ENCODE peak calls at places on chromosomes 13 and 19, in eight cellular contexts. One of them, this sample, is unnamed.

GRCh38 chr19:56477429-56478338 is 539 bp upstream of the ZNF667 start:
- DNase-seq in body of pancreas: peak
- DNase-seq in tibial nerve: peak
- DNase-seq in Peyer's patch: peak
- DNase-seq in breast epithelium: peak
- DNase-seq in NB4: no peak
- DNase-seq in testis: peak
- DNase-seq in uterus: peak
- DNase-seq in this sample: peak

GRCh38 chr19:47754206-47755064 is 9.1 kb downstream of the NOP53 start:
- DNase-seq in body of pancreas: no peak
- DNase-seq in tibial nerve: no peak
- DNase-seq in Peyer's patch: no peak
- DNase-seq in breast epithelium: no peak
- DNase-seq in NB4: no peak
- DNase-seq in testis: no peak
- DNase-seq in uterus: no peak
- DNase-seq in this sample: no peak

GRCh38 chr19:47228168-47228936 is 2.6 kb downstream of the BBC3 start:
- DNase-seq in body of pancreas: peak
- DNase-seq in tibial nerve: no peak
- DNase-seq in Peyer's patch: peak
- DNase-seq in breast epithelium: peak
- DNase-seq in NB4: peak
- DNase-seq in testis: peak
- DNase-seq in uterus: peak
- DNase-seq in this sample: peak

GRCh38 chr13:26695360-26695705 is 65.3 kb downstream of the GPR12 start:
- DNase-seq in body of pancreas: no peak
- DNase-seq in tibial nerve: no peak
- DNase-seq in Peyer's patch: no peak
- DNase-seq in breast epithelium: no peak
- DNase-seq in NB4: no peak
- DNase-seq in testis: no peak
- DNase-seq in uterus: no peak
- DNase-seq in this sample: no peak

GRCh38 chr13:59689057-59689456 is 474.7 kb downstream of the DIAPH3 start:
- DNase-seq in body of pancreas: no peak
- DNase-seq in tibial nerve: no peak
- DNase-seq in Peyer's patch: no peak
- DNase-seq in breast epithelium: no peak
- DNase-seq in NB4: no peak
- DNase-seq in testis: no peak
- DNase-seq in uterus: no peak
- DNase-seq in this sample: no peak

GRCh38 chr19:33900817-33901216 is 104.1 kb downstream of the KCTD15 start:
- DNase-seq in body of pancreas: peak
- DNase-seq in tibial nerve: no peak
- DNase-seq in Peyer's patch: no peak
- DNase-seq in breast epithelium: no peak
- DNase-seq in NB4: no peak
- DNase-seq in testis: no peak
- DNase-seq in uterus: no peak
- DNase-seq in this sample: no peak

GRCh38 chr13:71864981-71865857 is 1.8 kb downstream of the DACH1 start:
- DNase-seq in body of pancreas: peak
- DNase-seq in tibial nerve: no peak
- DNase-seq in Peyer's patch: peak
- DNase-seq in breast epithelium: peak
- DNase-seq in NB4: peak
- DNase-seq in testis: peak
- DNase-seq in uterus: peak
- DNase-seq in this sample: peak

GRCh38 chr13:49878682-49879081 is 57.5 kb downstream of the SPRYD7 start:
- DNase-seq in body of pancreas: no peak
- DNase-seq in tibial nerve: no peak
- DNase-seq in Peyer's patch: no peak
- DNase-seq in breast epithelium: no peak
- DNase-seq in NB4: no peak
- DNase-seq in testis: no peak
- DNase-seq in uterus: no peak
- DNase-seq in this sample: no peak

GRCh38 chr19:4991538-4991937 is 22.6 kb downstream of the KDM4B start:
- DNase-seq in body of pancreas: no peak
- DNase-seq in tibial nerve: no peak
- DNase-seq in Peyer's patch: no peak
- DNase-seq in breast epithelium: no peak
- DNase-seq in NB4: no peak
- DNase-seq in testis: no peak
- DNase-seq in uterus: no peak
- DNase-seq in this sample: no peak

GRCh38 chr13:37870895-37871550 is 1.5 kb upstream of the TRPC4 start:
- DNase-seq in body of pancreas: no peak
- DNase-seq in tibial nerve: no peak
- DNase-seq in Peyer's patch: no peak
- DNase-seq in breast epithelium: no peak
- DNase-seq in NB4: no peak
- DNase-seq in testis: no peak
- DNase-seq in uterus: no peak
- DNase-seq in this sample: no peak

GRCh38 chr19:14561832-14562351 is 10.0 kb downstream of the NDUFB7 start:
- DNase-seq in body of pancreas: peak
- DNase-seq in tibial nerve: no peak
- DNase-seq in Peyer's patch: no peak
- DNase-seq in breast epithelium: no peak
- DNase-seq in NB4: peak
- DNase-seq in testis: peak
- DNase-seq in uterus: no peak
- DNase-seq in this sample: no peak

GRCh38 chr13:64778002-64778401 is 2452.1 kb downstream of the PCDH9 start:
- DNase-seq in body of pancreas: no peak
- DNase-seq in tibial nerve: no peak
- DNase-seq in Peyer's patch: no peak
- DNase-seq in breast epithelium: no peak
- DNase-seq in NB4: no peak
- DNase-seq in testis: no peak
- DNase-seq in uterus: no peak
- DNase-seq in this sample: no peak

GRCh38 chr19:19214892-19215291 is 3.1 kb downstream of the NCAN start:
- DNase-seq in body of pancreas: peak
- DNase-seq in tibial nerve: no peak
- DNase-seq in Peyer's patch: no peak
- DNase-seq in breast epithelium: no peak
- DNase-seq in NB4: peak
- DNase-seq in testis: peak
- DNase-seq in uterus: no peak
- DNase-seq in this sample: peak

GRCh38 chr13:35854286-35854685 is 276.9 kb downstream of the DCLK1 start:
- DNase-seq in body of pancreas: no peak
- DNase-seq in tibial nerve: no peak
- DNase-seq in Peyer's patch: no peak
- DNase-seq in breast epithelium: no peak
- DNase-seq in NB4: no peak
- DNase-seq in testis: no peak
- DNase-seq in uterus: no peak
- DNase-seq in this sample: no peak

GRCh38 chr13:32881074-32881791 is 135.0 kb upstream of the KL start:
- DNase-seq in body of pancreas: no peak
- DNase-seq in tibial nerve: no peak
- DNase-seq in Peyer's patch: no peak
- DNase-seq in breast epithelium: no peak
- DNase-seq in NB4: peak
- DNase-seq in testis: no peak
- DNase-seq in uterus: peak
- DNase-seq in this sample: no peak

GRCh38 chr13:76048675-76049396 is 412.7 kb downstream of the LMO7 start:
- DNase-seq in body of pancreas: no peak
- DNase-seq in tibial nerve: no peak
- DNase-seq in Peyer's patch: no peak
- DNase-seq in breast epithelium: no peak
- DNase-seq in NB4: no peak
- DNase-seq in testis: no peak
- DNase-seq in uterus: no peak
- DNase-seq in this sample: no peak

GRCh38 chr19:45506246-45506990 is 861 bp upstream of the VASP start:
- DNase-seq in body of pancreas: peak
- DNase-seq in tibial nerve: peak
- DNase-seq in Peyer's patch: peak
- DNase-seq in breast epithelium: peak
- DNase-seq in NB4: peak
- DNase-seq in testis: peak
- DNase-seq in uterus: peak
- DNase-seq in this sample: peak

GRCh38 chr13:49110122-49110831 is 109.9 kb upstream of the MLNR start:
- DNase-seq in body of pancreas: peak
- DNase-seq in tibial nerve: peak
- DNase-seq in Peyer's patch: peak
- DNase-seq in breast epithelium: peak
- DNase-seq in NB4: peak
- DNase-seq in testis: peak
- DNase-seq in uterus: peak
- DNase-seq in this sample: peak

GRCh38 chr13:89136678-89137077 is 1465.5 kb downstream of the SLITRK5 start:
- DNase-seq in body of pancreas: no peak
- DNase-seq in tibial nerve: no peak
- DNase-seq in Peyer's patch: no peak
- DNase-seq in breast epithelium: no peak
- DNase-seq in NB4: no peak
- DNase-seq in testis: no peak
- DNase-seq in uterus: no peak
- DNase-seq in this sample: no peak

GRCh38 chr13:97493471-97493870 is 59.5 kb downstream of the RAP2A start:
- DNase-seq in body of pancreas: no peak
- DNase-seq in tibial nerve: no peak
- DNase-seq in Peyer's patch: no peak
- DNase-seq in breast epithelium: no peak
- DNase-seq in NB4: no peak
- DNase-seq in testis: no peak
- DNase-seq in uterus: no peak
- DNase-seq in this sample: no peak

GRCh38 chr13:93029536-93029935 is 197.1 kb upstream of the GPC6 start:
- DNase-seq in body of pancreas: no peak
- DNase-seq in tibial nerve: no peak
- DNase-seq in Peyer's patch: no peak
- DNase-seq in breast epithelium: no peak
- DNase-seq in NB4: no peak
- DNase-seq in testis: no peak
- DNase-seq in uterus: no peak
- DNase-seq in this sample: no peak

GRCh38 chr19:12867120-12868099 is 13.8 kb downstream of the DNASE2 start:
- DNase-seq in body of pancreas: peak
- DNase-seq in tibial nerve: no peak
- DNase-seq in Peyer's patch: peak
- DNase-seq in breast epithelium: no peak
- DNase-seq in NB4: no peak
- DNase-seq in testis: peak
- DNase-seq in uterus: peak
- DNase-seq in this sample: peak

DNA sequence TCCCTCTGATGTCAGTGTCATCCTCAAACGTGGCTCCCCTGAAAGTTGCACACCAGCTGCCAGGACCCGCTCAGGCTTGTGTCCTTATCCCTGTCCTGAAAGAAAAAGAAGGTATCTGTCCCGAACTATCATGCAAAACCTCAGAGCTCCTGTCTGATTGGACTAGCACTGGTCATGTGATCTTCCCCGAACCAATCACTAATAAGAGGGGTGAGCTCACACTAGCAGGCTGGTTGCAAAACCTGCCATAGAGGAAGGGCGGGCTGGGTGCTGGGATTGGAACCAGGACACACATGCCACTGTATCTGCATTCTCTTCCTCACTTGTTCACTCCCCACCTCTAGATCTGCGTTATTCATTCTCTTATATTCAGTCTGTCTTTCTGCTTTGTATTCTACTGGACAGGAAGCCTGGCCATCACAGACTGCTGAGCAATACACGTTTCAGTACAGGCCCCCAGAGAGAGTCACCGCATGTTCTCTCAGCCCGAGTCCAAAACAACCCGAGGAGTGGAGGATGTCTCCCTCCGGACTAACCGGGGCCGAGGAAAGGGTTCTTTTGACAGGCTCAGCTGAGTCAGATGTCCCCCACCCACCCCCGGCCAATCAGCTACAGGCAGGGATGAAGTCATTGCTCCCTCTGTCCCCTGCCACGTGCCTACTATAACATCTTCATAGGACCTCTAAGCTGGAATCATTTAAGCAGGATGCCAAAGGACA is 97.7 kb downstream of the SIPA1L3 start:
- DNase-seq in body of pancreas: peak
- DNase-seq in tibial nerve: peak
- DNase-seq in Peyer's patch: no peak
- DNase-seq in breast epithelium: peak
- DNase-seq in NB4: peak
- DNase-seq in testis: peak
- DNase-seq in uterus: peak
- DNase-seq in this sample: peak
- TF ChIP-seq POLR2A in body of pancreas: peak
- TF ChIP-seq POLR2A in tibial nerve: peak
- TF ChIP-seq POLR2A in Peyer's patch: no peak
- TF ChIP-seq POLR2A in breast epithelium: no peak
- TF ChIP-seq POLR2A in NB4: peak
- TF ChIP-seq POLR2A in testis: no peak
- TF ChIP-seq POLR2A in uterus: peak
- TF ChIP-seq POLR2A in this sample: no peak

GRCh38 chr19:50516456-50516855 is 2.7 kb upstream of the ASPDH start:
- DNase-seq in body of pancreas: no peak
- DNase-seq in tibial nerve: no peak
- DNase-seq in Peyer's patch: no peak
- DNase-seq in breast epithelium: no peak
- DNase-seq in NB4: no peak
- DNase-seq in testis: no peak
- DNase-seq in uterus: no peak
- DNase-seq in this sample: no peak
- TF ChIP-seq POLR2A in body of pancreas: no peak
- TF ChIP-seq POLR2A in tibial nerve: no peak
- TF ChIP-seq POLR2A in Peyer's patch: no peak
- TF ChIP-seq POLR2A in breast epithelium: no peak
- TF ChIP-seq POLR2A in NB4: no peak
- TF ChIP-seq POLR2A in testis: no peak
- TF ChIP-seq POLR2A in uterus: no peak
- TF ChIP-seq POLR2A in this sample: no peak

GRCh38 chr13:43159007-43159406 is 135.6 kb downstream of the DNAJC15 start:
- DNase-seq in body of pancreas: no peak
- DNase-seq in tibial nerve: no peak
- DNase-seq in Peyer's patch: no peak
- DNase-seq in breast epithelium: no peak
- DNase-seq in NB4: no peak
- DNase-seq in testis: peak
- DNase-seq in uterus: no peak
- DNase-seq in this sample: no peak
- TF ChIP-seq POLR2A in body of pancreas: no peak
- TF ChIP-seq POLR2A in tibial nerve: no peak
- TF ChIP-seq POLR2A in Peyer's patch: no peak
- TF ChIP-seq POLR2A in breast epithelium: no peak
- TF ChIP-seq POLR2A in NB4: no peak
- TF ChIP-seq POLR2A in testis: no peak
- TF ChIP-seq POLR2A in uterus: no peak
- TF ChIP-seq POLR2A in this sample: no peak

GRCh38 chr19:2049741-2050348 is 1.2 kb downstream of the MKNK2 start:
- DNase-seq in body of pancreas: peak
- DNase-seq in tibial nerve: peak
- DNase-seq in Peyer's patch: peak
- DNase-seq in breast epithelium: peak
- DNase-seq in NB4: peak
- DNase-seq in testis: peak
- DNase-seq in uterus: peak
- DNase-seq in this sample: peak
- TF ChIP-seq POLR2A in body of pancreas: peak
- TF ChIP-seq POLR2A in tibial nerve: no peak
- TF ChIP-seq POLR2A in Peyer's patch: peak
- TF ChIP-seq POLR2A in breast epithelium: peak
- TF ChIP-seq POLR2A in NB4: peak
- TF ChIP-seq POLR2A in testis: no peak
- TF ChIP-seq POLR2A in uterus: no peak
- TF ChIP-seq POLR2A in this sample: peak

GRCh38 chr19:38374332-38375097 is at the start of gene PSMD8:
- DNase-seq in body of pancreas: peak
- DNase-seq in tibial nerve: peak
- DNase-seq in Peyer's patch: peak
- DNase-seq in breast epithelium: peak
- DNase-seq in NB4: peak
- DNase-seq in testis: peak
- DNase-seq in uterus: peak
- DNase-seq in this sample: peak
- TF ChIP-seq POLR2A in body of pancreas: peak
- TF ChIP-seq POLR2A in tibial nerve: peak
- TF ChIP-seq POLR2A in Peyer's patch: peak
- TF ChIP-seq POLR2A in breast epithelium: peak
- TF ChIP-seq POLR2A in NB4: peak
- TF ChIP-seq POLR2A in testis: peak
- TF ChIP-seq POLR2A in uterus: peak
- TF ChIP-seq POLR2A in this sample: peak

This sample was measured in erythroblast.